ENCODE peak calls at places on chromosomes 2 and 18, in four cellular contexts. S, X, P and O are unnamed samples.

GRCh38 chr2:162929571-162929970 is 91.0 kb upstream of the KCNH7 start:
- DNase-seq in S (no peak), X (no peak), P (no peak), O (no peak)

GRCh38 chr18:70194227-70194890 is 11.1 kb downstream of the RTTN start:
- DNase-seq in S (no peak), X (no peak), P (no peak), O (no peak)

GRCh38 chr18:48412339-48412929 is 3.3 kb upstream of the ZBTB7C start:
- DNase-seq in S (no peak), X (no peak), P (no peak), O (no peak)

GRCh38 chr2:109128466-109129355 is at the start of gene SH3RF3:
- DNase-seq in S (no peak), X (peak), P (peak), O (peak)

GRCh38 chr2:102841107-102841840 is 79.4 kb downstream of the TMEM182 start:
- DNase-seq in S (no peak), X (no peak), P (no peak), O (peak)

GRCh38 chr2:226130192-226130591 is 669.4 kb downstream of the IRS1 start:
- DNase-seq in S (no peak), X (no peak), P (no peak), O (no peak)

GRCh38 chr18:39962546-39962945 is 1992.5 kb upstream of the PIK3C3 start:
- DNase-seq in S (no peak), X (no peak), P (peak), O (no peak)

GRCh38 chr18:38353149-38353548 is 787.6 kb upstream of the CELF4 start:
- DNase-seq in S (no peak), X (no peak), P (no peak), O (no peak)

GRCh38 chr2:160635488-160635887 is 141.9 kb upstream of the RBMS1 start:
- DNase-seq in S (no peak), X (no peak), P (no peak), O (no peak)

GRCh38 chr18:80201739-80202138 is 45.6 kb downstream of the PARD6G start:
- DNase-seq in S (no peak), X (no peak), P (no peak), O (no peak)

GRCh38 chr2:175251425-175252041 is 70.0 kb upstream of the ATP5MC3 start:
- DNase-seq in S (no peak), X (no peak), P (peak), O (no peak)

GRCh38 chr2:73250872-73251846 is 17.1 kb downstream of the CCT7 start:
- DNase-seq in S (no peak), X (peak), P (no peak), O (no peak)

GRCh38 chr18:3972291-3972985 is 482.7 kb downstream of the DLGAP1 start:
- DNase-seq in S (no peak), X (no peak), P (no peak), O (no peak)

GRCh38 chr2:199163901-199164300 is 293.8 kb downstream of the SATB2 start:
- DNase-seq in S (no peak), X (no peak), P (no peak), O (no peak)

GRCh38 chr2:225337183-225337582 is 62.3 kb upstream of the NYAP2 start:
- DNase-seq in S (no peak), X (no peak), P (no peak), O (no peak)

GRCh38 chr2:112204411-112204810 is 50.4 kb downstream of the ZC3H8 start:
- DNase-seq in S (no peak), X (no peak), P (no peak), O (no peak)

GRCh38 chr2:14016289-14016955 is 616.1 kb upstream of the LRATD1 start:
- DNase-seq in S (no peak), X (no peak), P (no peak), O (no peak)

GRCh38 chr2:121044412-121044811 is 240.6 kb downstream of the TFCP2L1 start:
- DNase-seq in S (no peak), X (no peak), P (no peak), O (no peak)

GRCh38 chr2:68974251-68974650 is at the start of gene GKN1:
- DNase-seq in S (no peak), X (no peak), P (no peak), O (no peak)

GRCh38 chr18:49655266-49656097 is 93.6 kb downstream of the LIPG start:
- DNase-seq in S (no peak), X (no peak), P (no peak), O (no peak)

GRCh38 chr2:219253753-219254589 is at the start of gene TUBA4A:
- DNase-seq in S (no peak), X (peak), P (peak), O (peak)

GRCh38 chr18:47512056-47512455 is 260.6 kb upstream of the SKOR2 start:
- DNase-seq in S (no peak), X (no peak), P (no peak), O (no peak)

GRCh38 chr2:149446735-149447134 is 116.3 kb downstream of the LYPD6 start:
- DNase-seq in S (no peak), X (no peak), P (no peak), O (no peak)

GRCh38 chr2:191863988-191864387 is 17.1 kb upstream of the CAVIN2 start:
- DNase-seq in S (no peak), X (no peak), P (no peak), O (no peak)

GRCh38 chr2:137118140-137118539 is 352.8 kb downstream of the THSD7B start:
- DNase-seq in S (no peak), X (no peak), P (no peak), O (no peak)

GRCh38 chr18:12911025-12911927 is 27.2 kb upstream of the PTPN2 start:
- DNase-seq in S (no peak), X (peak), P (no peak), O (no peak)

GRCh38 chr2:140454717-140455116 is 1674.5 kb upstream of the NXPH2 start:
- DNase-seq in S (no peak), X (no peak), P (peak), O (no peak)

GRCh38 chr18:21741511-21742322 is 1.1 kb downstream of the MIB1 start:
- DNase-seq in S (no peak), X (peak), P (no peak), O (peak)

GRCh38 chr18:73264562-73264921 is 396.8 kb upstream of the NETO1 start:
- DNase-seq in S (no peak), X (no peak), P (no peak), O (no peak)

GRCh38 chr2:54999182-54999581 is 51.1 kb downstream of the RTN4 start:
- DNase-seq in S (no peak), X (no peak), P (peak), O (no peak)

GRCh38 chr2:240133401-240133800 is 2.7 kb downstream of the COPS9 start:
- DNase-seq in S (no peak), X (peak), P (no peak), O (no peak)

GRCh38 chr2:203498161-203498560 is 36.9 kb downstream of the RAPH1 start:
- DNase-seq in S (no peak), X (no peak), P (peak), O (no peak)

GRCh38 chr2:118121986-118122767 is 33.9 kb downstream of the INSIG2 start:
- DNase-seq in S (no peak), X (no peak), P (peak), O (no peak)

GRCh38 chr2:63801455-63801854 is 40.2 kb upstream of the UGP2 start:
- DNase-seq in S (no peak), X (no peak), P (no peak), O (no peak)

GRCh38 chr2:56749152-56749752 is 565.5 kb downstream of the CCDC85A start:
- DNase-seq in S (no peak), X (no peak), P (peak), O (no peak)

GRCh38 chr2:198136142-198136541 is 331.7 kb downstream of the PLCL1 start:
- DNase-seq in S (no peak), X (no peak), P (no peak), O (no peak)

GRCh38 chr2:198134287-198134955 is 330.0 kb downstream of the PLCL1 start:
- DNase-seq in S (no peak), X (no peak), P (no peak), O (no peak)

GRCh38 chr2:198141726-198142125 is 337.3 kb downstream of the PLCL1 start:
- DNase-seq in S (no peak), X (no peak), P (no peak), O (no peak)

GRCh38 chr2:198135481-198135934 is 331.1 kb downstream of the PLCL1 start:
- DNase-seq in S (no peak), X (no peak), P (no peak), O (no peak)

DNA sequence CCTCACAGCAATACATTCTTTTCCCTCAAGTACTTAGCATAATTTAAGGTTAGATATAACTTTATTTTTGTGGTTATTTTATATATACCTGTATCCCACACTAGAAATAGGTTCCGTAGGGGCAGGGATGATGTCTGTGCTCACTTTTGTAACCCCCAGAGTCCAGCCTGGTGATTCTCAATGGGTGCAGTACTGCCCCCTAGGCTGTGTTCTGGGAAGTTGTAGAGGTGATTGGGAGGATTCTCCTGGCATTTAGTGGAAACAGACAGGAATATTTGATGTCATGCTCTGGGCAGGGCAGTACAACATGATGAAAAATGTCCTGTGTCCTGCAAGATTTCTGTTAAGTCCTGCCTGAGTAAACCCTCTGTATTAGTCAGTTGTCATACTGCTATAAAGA is 333.3 kb downstream of the PLCL1 start:
- DNase-seq in S (no peak), X (no peak), P (no peak), O (no peak)
- TF ChIP-seq CTCF in S (no peak), X (no peak), P (no peak), O (peak)

GRCh38 chr18:29373000-29373399 is 1196.1 kb upstream of the CDH2 start:
- DNase-seq in S (no peak), X (no peak), P (no peak), O (no peak)
- TF ChIP-seq CTCF in S (no peak), X (no peak), P (no peak), O (no peak)

GRCh38 chr18:22933958-22934423 is 863 bp downstream of the RBBP8 start:
- DNase-seq in S (no peak), X (no peak), P (no peak), O (no peak)

GRCh38 chr18:22934789-22935188 is 1.7 kb downstream of the RBBP8 start:
- DNase-seq in S (no peak), X (no peak), P (no peak), O (no peak)

GRCh38 chr18:22932885-22933205 is 283 bp upstream of the RBBP8 start:
- DNase-seq in S (no peak), X (no peak), P (peak), O (no peak)

GRCh38 chr18:22935431-22935830 is 2.3 kb downstream of the RBBP8 start:
- DNase-seq in S (no peak), X (no peak), P (no peak), O (no peak)

DNA sequence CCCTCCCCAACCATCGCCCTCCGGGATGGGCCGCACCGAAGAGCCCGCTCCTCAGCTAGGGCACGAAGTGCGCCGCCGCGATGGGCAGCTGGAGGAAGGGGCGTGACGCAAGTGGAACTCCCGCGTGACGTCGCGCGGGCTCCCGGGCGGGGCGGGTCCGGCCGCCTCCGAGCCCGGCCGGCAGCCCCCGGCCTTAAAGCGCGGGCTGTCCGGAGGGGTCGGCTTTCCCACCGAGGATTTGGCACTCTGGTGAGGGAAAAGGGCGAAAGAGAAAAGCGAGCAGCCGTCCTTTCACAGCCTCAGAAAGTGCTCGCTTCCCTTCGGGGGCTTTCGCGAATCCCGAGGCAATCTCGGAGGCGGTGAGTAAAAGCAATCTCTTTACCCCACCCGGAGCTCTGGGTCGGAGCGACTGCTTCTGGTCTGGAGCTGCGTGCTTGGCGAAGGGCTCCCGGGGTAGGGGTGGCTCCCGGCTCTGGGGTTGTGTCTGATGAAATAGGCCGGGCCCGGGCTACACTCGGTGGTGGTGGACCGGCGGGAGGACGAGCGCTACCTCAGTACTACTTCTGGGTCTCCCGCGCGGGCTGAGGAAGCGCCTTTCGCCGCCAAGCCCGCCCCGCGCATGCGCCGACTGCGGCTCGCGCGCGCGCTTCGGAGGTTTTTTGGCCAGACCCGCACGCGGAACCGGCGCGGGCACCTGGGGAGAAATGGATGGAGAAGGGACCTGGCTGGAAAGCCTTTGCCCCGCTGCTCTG is at the start of gene RBBP8:
- DNase-seq in S (peak), X (peak), P (peak), O (peak)
- TF ChIP-seq CTCF in S (no peak), X (no peak), P (no peak), O (no peak)

GRCh38 chr2:66275984-66276383 is 158.9 kb upstream of the MEIS1 start:
- DNase-seq in S (no peak), X (no peak), P (no peak), O (no peak)
- TF ChIP-seq CTCF in S (peak), X (no peak), P (no peak), O (no peak)

DNA sequence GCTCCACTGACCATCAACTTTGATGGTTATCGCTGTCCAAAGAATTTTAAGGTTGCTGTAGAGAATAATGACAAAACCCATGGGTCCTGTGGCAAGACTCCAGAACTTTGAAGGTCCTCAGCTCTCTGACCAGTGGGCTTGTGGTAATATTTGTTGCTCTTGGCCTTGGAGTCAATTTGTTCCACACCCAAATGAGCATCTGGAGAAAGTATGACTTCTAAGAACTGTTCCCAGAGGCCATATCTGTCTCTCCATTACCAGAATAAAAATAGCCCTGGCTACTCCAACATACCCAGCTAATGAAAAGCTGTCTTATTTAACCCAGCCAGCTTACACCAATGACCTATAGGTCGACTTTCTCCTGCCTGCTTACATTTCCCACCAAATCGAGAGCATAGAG is 466.4 kb downstream of the MEIS1 start:
- DNase-seq in S (no peak), X (no peak), P (no peak), O (no peak)
- TF ChIP-seq CTCF in S (no peak), X (no peak), P (no peak), O (no peak)

DNA sequence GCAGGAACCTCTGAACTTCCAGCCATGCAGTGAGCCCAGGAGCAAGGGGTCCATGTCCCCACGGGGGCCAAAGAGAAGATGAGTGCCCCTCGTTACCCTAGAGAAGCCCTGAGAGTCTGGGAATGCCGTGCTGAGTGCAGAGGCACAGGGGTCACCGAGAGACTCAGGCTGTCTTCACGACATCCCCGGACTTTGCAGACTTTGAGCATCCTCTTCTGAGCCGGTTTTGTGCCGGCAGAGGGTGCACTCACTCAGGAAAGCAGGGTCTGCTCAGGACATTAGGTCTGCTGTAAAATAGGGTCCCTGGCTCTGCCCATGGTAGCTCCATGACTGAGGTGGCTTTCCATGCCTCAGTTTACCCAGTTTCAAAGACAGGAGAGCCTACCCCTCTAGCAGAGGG is 71.0 kb downstream of the GALNT14 start:
- DNase-seq in S (no peak), X (no peak), P (no peak), O (no peak)
- TF ChIP-seq CTCF in S (no peak), X (no peak), P (no peak), O (no peak)

GRCh38 chr2:232368311-232368731 is 10.2 kb upstream of the ALPP start:
- DNase-seq in S (no peak), X (peak), P (no peak), O (no peak)

GRCh38 chr2:232367016-232367415 is 11.5 kb upstream of the ALPP start:
- DNase-seq in S (no peak), X (no peak), P (no peak), O (no peak)

GRCh38 chr2:232363784-232364615 is 14.6 kb upstream of the ALPP start:
- DNase-seq in S (no peak), X (peak), P (no peak), O (no peak)

GRCh38 chr2:232367591-232368233 is 10.8 kb upstream of the ALPP start:
- DNase-seq in S (no peak), X (peak), P (no peak), O (no peak)

GRCh38 chr2:232365621-232366321 is 12.8 kb upstream of the ALPP start:
- DNase-seq in S (no peak), X (no peak), P (no peak), O (no peak)
- TF ChIP-seq CTCF in S (no peak), X (peak), P (no peak), O (peak)

DNA sequence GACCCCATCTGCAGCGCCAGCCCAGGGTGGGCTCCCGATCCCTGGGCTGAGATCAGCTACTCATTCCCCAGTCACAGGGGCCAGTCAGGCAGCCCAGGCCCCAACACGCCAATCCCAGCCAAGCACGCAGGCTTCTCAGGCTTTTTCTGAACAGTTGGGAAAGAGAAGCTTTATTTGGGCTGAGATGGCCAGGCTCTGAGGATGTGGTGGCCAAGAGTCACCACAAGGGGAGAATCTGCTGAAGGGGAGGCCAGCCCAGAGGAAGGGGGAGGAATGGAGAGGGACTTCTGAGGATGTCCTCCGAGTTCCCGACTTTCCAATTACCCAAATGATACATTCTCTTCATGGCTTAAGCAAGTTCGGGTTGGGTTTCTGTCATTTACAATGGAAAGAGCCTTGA is 2.8 kb upstream of the DIPK1C start:
- DNase-seq in S (no peak), X (no peak), P (no peak), O (no peak)
- TF ChIP-seq CTCF in S (peak), X (peak), P (no peak), O (peak)